ENCODE peak calls at places on chromosomes 16 and 17, in eight cellular contexts. O is osteocyte; Y is Kasumi-1; K is stimulated activated effector memory CD8-positive, alpha-beta T cell treated with anti-CD3 and anti-CD28 coated beads, Interleukin-12 subunit alpha, Interleukin-12 subunit beta, amount 100 ng/mL, for 72 hours; V is ureter; E is A549; I is stimulated activated CD8-positive, alpha-beta memory T cell treated with anti-CD3 and anti-CD28 coated beads, Interleukin-2, amount 100 ng/mL, for 48 hours; N is T-cell. R is an unnamed sample.

GRCh38 chr17:77685881-77686486 is 272.5 kb upstream of the TNRC6C start:
- DNase-seq in E (no peak), N (no peak), I (no peak), K (no peak), Y (no peak), O (no peak), V (no peak), R (no peak)

GRCh38 chr16:86391486-86391885 is 118.8 kb upstream of the FOXF1 start:
- DNase-seq in N (no peak), O (no peak), I (no peak), Y (no peak), V (no peak), K (no peak), E (no peak), R (no peak)

GRCh38 chr16:2009302-2009711 is 314 bp downstream of the ZNF598 start:
- DNase-seq in E (no peak), I (no peak), K (no peak), N (no peak), V (no peak), O (no peak), Y (no peak), R (peak)

GRCh38 chr17:81057079-81057730 is 22.3 kb downstream of the BAIAP2 start:
- DNase-seq in E (peak), O (no peak), Y (no peak), K (no peak), V (no peak), N (no peak), I (no peak), R (no peak)

GRCh38 chr16:49354991-49355390 is 18.6 kb upstream of the C16orf78 start:
- DNase-seq in E (no peak), K (no peak), Y (no peak), V (no peak), I (no peak), O (no peak), N (no peak), R (no peak)

GRCh38 chr16:2816751-2817495 is at the start of gene PRSS21:
- DNase-seq in I (peak), N (peak), K (no peak), Y (peak), E (no peak), O (no peak), V (no peak), R (peak)

GRCh38 chr17:60421273-60422161 is 772 bp upstream of the CHCT1 start:
- DNase-seq in Y (peak), I (peak), E (peak), V (peak), N (peak), K (peak), O (peak), R (peak)

GRCh38 chr17:19629449-19629848 is 19.1 kb upstream of the ALDH3A2 start:
- DNase-seq in I (no peak), O (no peak), E (no peak), V (no peak), N (no peak), Y (no peak), K (no peak), R (no peak)

GRCh38 chr17:18377437-18378204 is at the start of gene EVPLL:
- DNase-seq in N (no peak), O (no peak), K (no peak), I (no peak), E (peak), V (peak), Y (no peak), R (peak)

GRCh38 chr16:55754056-55754455 is 78.8 kb downstream of the CES1 start:
- DNase-seq in Y (no peak), V (no peak), O (no peak), I (no peak), N (no peak), K (no peak), E (no peak), R (no peak)

GRCh38 chr16:8935989-8936388 is 27.7 kb downstream of the USP7 start:
- DNase-seq in I (no peak), O (no peak), E (no peak), Y (no peak), N (no peak), V (no peak), K (no peak), R (no peak)

GRCh38 chr17:72604518-72604917 is 483.7 kb downstream of the SOX9 start:
- DNase-seq in K (no peak), Y (no peak), V (no peak), I (no peak), N (no peak), E (no peak), O (no peak), R (no peak)

GRCh38 chr17:73156887-73157870 is 7.6 kb upstream of the SSTR2 start:
- DNase-seq in I (no peak), V (no peak), O (no peak), E (no peak), K (no peak), N (no peak), Y (no peak), R (no peak)

R was measured in spleen.